ENCODE peak calls at places on chromosomes 5 and 9, in five cellular contexts. C is activated CD4-positive, alpha-beta T cell treated with anti-CD3 and anti-CD28 coated beads for 36 hours; S is fibroblast of lung; X is stimulated activated CD4-positive, alpha-beta T cell treated with anti-CD3 and anti-CD28 coated beads, Interleukin-12 subunit alpha, Interleukin-12 subunit beta, amount 100 ng/mL, for 4 hours; A is progenitor cell of endocrine pancreas. M is an unnamed sample.

GRCh38 chr5:89471556-89471955 is 588.6 kb upstream of the MEF2C start:
- DNase-seq in C (no peak), S (peak; percentile 18), X (no peak), A (no peak), M (no peak)

GRCh38 chr5:117800261-117800660 is 1188.1 kb downstream of the DTWD2 start:
- DNase-seq in C (no peak), S (peak; percentile 18), X (no peak), A (no peak), M (no peak)

GRCh38 chr5:104778-105296 is 12.9 kb downstream of the PLEKHG4B start:
- DNase-seq in C (no peak), S (no peak), X (no peak), A (no peak), M (no peak)

GRCh38 chr5:132687995-132688394 is 14.2 kb downstream of the IL4 start:
- DNase-seq in C (peak; percentile 59), S (no peak), X (no peak), A (no peak), M (no peak)

GRCh38 chr9:111657051-111657450 is 4.4 kb upstream of the GNG10 start:
- DNase-seq in C (no peak), S (no peak), X (no peak), A (no peak), M (peak; percentile 17)

GRCh38 chr5:71891856-71892255 is 172.8 kb downstream of the CARTPT start:
- DNase-seq in C (no peak), S (no peak), X (no peak), A (no peak), M (peak; percentile 32)

GRCh38 chr5:137395011-137395755 is 103.9 kb downstream of the SPOCK1 start:
- DNase-seq in C (no peak), S (no peak), X (no peak), A (no peak), M (peak; percentile 46)

GRCh38 chr5:139588962-139589361 is 27.8 kb downstream of the UBE2D2 start:
- DNase-seq in C (no peak), S (no peak), X (no peak), A (no peak), M (no peak)

GRCh38 chr9:35599763-35600604 is 5.1 kb upstream of the TESK1 start:
- DNase-seq in C (peak; percentile 30), S (no peak), X (no peak), A (no peak), M (no peak)

GRCh38 chr5:55575815-55576583 is 41.2 kb upstream of the PLPP1 start:
- DNase-seq in C (no peak), S (peak; percentile 90), X (no peak), A (no peak), M (no peak)

GRCh38 chr9:114606597-114607207 is 4.4 kb upstream of the TMEM268 start:
- DNase-seq in C (no peak), S (peak; percentile 89), X (no peak), A (no peak), M (no peak)

GRCh38 chr9:116190997-116191396 is 37.4 kb downstream of the PAPPA start:
- DNase-seq in C (no peak), S (peak; percentile 78), X (no peak), A (no peak), M (no peak)

GRCh38 chr9:89418882-89419641 is 78.9 kb downstream of the SEMA4D start:
- DNase-seq in C (peak; percentile 85), S (no peak), X (peak; percentile 54), A (no peak), M (peak; percentile 75)

GRCh38 chr9:132609184-132609583 is 26.8 kb downstream of the BARHL1 start:
- DNase-seq in C (no peak), S (no peak), X (no peak), A (no peak), M (no peak)

GRCh38 chr5:38077652-38078051 is 180.7 kb upstream of the EGFLAM start:
- DNase-seq in C (no peak), S (no peak), X (no peak), A (no peak), M (no peak)

GRCh38 chr5:76535577-76535976 is 87.6 kb downstream of the F2RL2 start:
- DNase-seq in C (no peak), S (no peak), X (no peak), A (no peak), M (no peak)

GRCh38 chr9:130634801-130635200 is 29.6 kb upstream of the PRDM12 start:
- DNase-seq in C (no peak), S (no peak), X (no peak), A (no peak), M (no peak)